ENCODE peak calls at places on chromosome 16, in nine cellular contexts. Z is stimulated activated CD8-positive, alpha-beta memory T cell treated with anti-CD3 and anti-CD28 coated beads, Interleukin-7, amount 100 ng/mL, for 1 hour; P is activated CD8-positive, alpha-beta memory T cell treated with anti-CD3 and anti-CD28 coated beads for 1 hour; K is MG63; E is cerebellar nuclear complex; O is stimulated activated CD4-positive, alpha-beta T cell treated with anti-CD3 and anti-CD28 coated beads, Interleukin-4, amount 100 ng/mL, for 1 hour; R is ureter; N is endothelial cell of umbilical vein; I is right atrium auricular region. S is an unnamed sample.

GRCh38 chr16:64773184-64773583 is 348.7 kb downstream of the CDH11 start:
- DNase-seq in Z (no peak), R (no peak), P (no peak), I (no peak), N (no peak), O (no peak), E (no peak), K (no peak), S (no peak)

GRCh38 chr16:67641779-67642708 is 2.9 kb upstream of the CARMIL2 start:
- DNase-seq in Z (no peak), N (peak), P (no peak), R (no peak), E (peak), K (peak), I (no peak), O (no peak), S (no peak)

GRCh38 chr16:74448990-74449389 is 27.7 kb upstream of the CLEC18B start:
- DNase-seq in R (peak), K (peak), I (peak), N (peak), E (no peak), O (no peak), P (no peak), Z (no peak), S (peak)

GRCh38 chr16:68732068-68732680 is 4.9 kb upstream of the CDH1 start:
- DNase-seq in O (no peak), I (no peak), R (peak), P (no peak), N (no peak), E (no peak), K (peak), Z (no peak), S (no peak)

GRCh38 chr16:74731853-74732477 is 31.3 kb upstream of the MLKL start:
- DNase-seq in N (no peak), Z (no peak), R (no peak), I (no peak), E (no peak), K (no peak), O (no peak), P (no peak), S (no peak)

GRCh38 chr16:68848786-68849185 is 5.5 kb downstream of the TANGO6 start:
- DNase-seq in I (no peak), P (no peak), R (no peak), Z (no peak), N (no peak), K (no peak), E (no peak), O (no peak), S (no peak)

GRCh38 chr16:78325532-78325931 is 226.1 kb downstream of the WWOX start:
- DNase-seq in E (no peak), P (no peak), Z (no peak), O (no peak), N (peak), K (no peak), R (no peak), I (no peak), S (no peak)

GRCh38 chr16:23423496-23424049 is 29.4 kb downstream of the COG7 start:
- DNase-seq in O (no peak), N (peak), P (no peak), R (peak), Z (no peak), E (no peak), K (peak), I (peak), S (peak)

GRCh38 chr16:75250089-75250808 is 1.2 kb downstream of the BCAR1 start:
- DNase-seq in O (no peak), R (peak), I (no peak), N (no peak), Z (no peak), E (no peak), P (no peak), K (no peak), S (no peak)

GRCh38 chr16:89045181-89045815 is 48.4 kb upstream of the ACSF3 start:
- DNase-seq in I (no peak), R (no peak), E (no peak), Z (no peak), N (no peak), K (no peak), P (no peak), O (no peak), S (no peak)

GRCh38 chr16:55993088-55993487 is 117.9 kb upstream of the CES5A start:
- DNase-seq in I (no peak), N (no peak), Z (no peak), E (no peak), R (no peak), O (no peak), K (no peak), P (no peak), S (no peak)

GRCh38 chr16:84881702-84882521 is 62.1 kb downstream of the CRISPLD2 start:
- DNase-seq in Z (no peak), I (no peak), O (no peak), P (no peak), K (peak), R (no peak), E (no peak), N (peak), S (no peak)

GRCh38 chr16:52805559-52806168 is 247.0 kb downstream of the CHD9NB start:
- DNase-seq in K (no peak), P (no peak), E (no peak), I (no peak), O (no peak), Z (no peak), R (no peak), N (no peak), S (no peak)

GRCh38 chr16:81275064-81275532 is 36.6 kb downstream of the BCO1 start:
- DNase-seq in O (no peak), Z (no peak), R (no peak), K (no peak), E (no peak), N (no peak), I (no peak), P (no peak), S (no peak)

GRCh38 chr16:68079616-68080344 is 5.4 kb upstream of the NFATC3 start:
- DNase-seq in K (no peak), I (no peak), O (peak), R (no peak), E (no peak), N (peak), P (peak), Z (peak), S (no peak)

GRCh38 chr16:89476811-89477261 is 13.5 kb downstream of the ANKRD11 start:
- DNase-seq in I (no peak), O (no peak), E (no peak), P (no peak), Z (no peak), K (no peak), R (no peak), N (no peak), S (no peak)

GRCh38 chr16:83998091-83998490 is 30.0 kb downstream of the NECAB2 start:
- DNase-seq in O (no peak), P (no peak), K (no peak), Z (no peak), I (no peak), R (no peak), E (no peak), N (no peak), S (no peak)

GRCh38 chr16:22008215-22009142 is 568 bp downstream of the MOSMO start:
- DNase-seq in Z (no peak), O (peak), P (no peak), R (peak), N (no peak), E (no peak), K (peak), I (no peak), S (no peak)

GRCh38 chr16:79297805-79298204 is 302.7 kb downstream of the MAF start:
- DNase-seq in R (no peak), E (no peak), P (no peak), K (no peak), Z (no peak), O (no peak), N (no peak), I (no peak), S (no peak)

GRCh38 chr16:51024703-51025102 is 126.4 kb downstream of the SALL1 start:
- DNase-seq in I (no peak), R (no peak), K (no peak), O (no peak), N (no peak), Z (no peak), E (no peak), P (no peak), S (no peak)

GRCh38 chr16:2963611-2964415 is at the start of gene KREMEN2:
- DNase-seq in K (peak), Z (no peak), R (no peak), E (no peak), P (no peak), O (peak), I (no peak), N (no peak), S (no peak)

GRCh38 chr16:2329532-2329931 is 11.0 kb downstream of the ABCA3 start:
- DNase-seq in P (no peak), I (no peak), K (no peak), N (no peak), E (no peak), R (peak), Z (no peak), O (no peak), S (no peak)

GRCh38 chr16:31253642-31254045 is 6.1 kb upstream of the ITGAM start:
- DNase-seq in Z (no peak), R (no peak), P (no peak), O (peak), K (no peak), I (peak), N (no peak), E (no peak), S (no peak)

GRCh38 chr16:79296491-79296890 is 304.0 kb downstream of the MAF start:
- DNase-seq in Z (no peak), P (no peak), E (no peak), O (no peak), R (no peak), K (no peak), I (no peak), N (no peak), S (no peak)

GRCh38 chr16:89047331-89048086 is 46.1 kb upstream of the ACSF3 start:
- DNase-seq in N (no peak), K (no peak), E (no peak), O (no peak), R (no peak), P (no peak), Z (no peak), I (no peak), S (no peak)

GRCh38 chr16:87317766-87318121 is 552 bp upstream of the C16orf95 start:
- DNase-seq in K (peak), Z (no peak), R (no peak), P (no peak), O (no peak), N (no peak), I (peak), E (no peak), S (no peak)

GRCh38 chr16:2455081-2455845 is 4.6 kb upstream of the TEDC2 start:
- DNase-seq in Z (no peak), O (no peak), K (no peak), N (no peak), E (no peak), I (no peak), R (no peak), P (no peak), S (no peak)

GRCh38 chr16:84839054-84839453 is 19.3 kb downstream of the CRISPLD2 start:
- DNase-seq in K (peak), E (no peak), N (no peak), P (no peak), I (no peak), Z (no peak), O (no peak), R (no peak), S (no peak)

GRCh38 chr16:26598061-26598460 is 468.7 kb upstream of the C16orf82 start:
- DNase-seq in E (no peak), N (no peak), I (no peak), P (peak), O (peak), R (no peak), Z (peak), K (no peak), S (no peak)

GRCh38 chr16:20147091-20147490 is 73.4 kb upstream of the GPR139 start:
- DNase-seq in Z (no peak), O (no peak), R (no peak), E (no peak), K (no peak), N (no peak), P (no peak), I (no peak), S (no peak)

GRCh38 chr16:5234295-5235050 is 136.9 kb upstream of the EEF2KMT start:
- DNase-seq in I (no peak), E (no peak), R (no peak), N (no peak), P (no peak), O (no peak), Z (no peak), K (no peak), S (no peak)

GRCh38 chr16:4212934-4213296 is 29.0 kb downstream of the SRL start:
- DNase-seq in Z (no peak), I (no peak), R (no peak), K (peak), O (no peak), N (no peak), P (no peak), E (no peak), S (no peak)

GRCh38 chr16:20910781-20911321 is 10.3 kb downstream of the LYRM1 start:
- DNase-seq in R (no peak), Z (no peak), K (no peak), N (peak), P (no peak), E (no peak), O (no peak), I (no peak), S (peak)

GRCh38 chr16:72083778-72084404 is 9.5 kb downstream of the TXNL4B start:
- DNase-seq in I (no peak), R (no peak), E (no peak), Z (no peak), P (no peak), O (no peak), N (no peak), K (no peak), S (no peak)

GRCh38 chr16:55710466-55710865 is 54.7 kb downstream of the SLC6A2 start:
- DNase-seq in I (no peak), O (no peak), K (no peak), R (no peak), N (no peak), E (no peak), Z (no peak), P (no peak), S (no peak)

GRCh38 chr16:67708368-67708771 is 10.7 kb downstream of the GFOD2 start:
- DNase-seq in E (no peak), I (no peak), P (no peak), Z (no peak), K (peak), R (no peak), O (no peak), N (no peak), S (no peak)

GRCh38 chr16:73000020-73000906 is 47.7 kb downstream of the ZFHX3 start:
- DNase-seq in O (no peak), E (no peak), K (no peak), Z (no peak), N (no peak), I (peak), R (no peak), P (no peak), S (no peak)

GRCh38 chr16:84841787-84842300 is 22.1 kb downstream of the CRISPLD2 start:
- DNase-seq in O (no peak), I (no peak), P (no peak), E (no peak), K (no peak), N (no peak), R (no peak), Z (no peak), S (no peak)

GRCh38 chr16:84746231-84746630 is 46.4 kb downstream of the USP10 start:
- DNase-seq in K (no peak), Z (no peak), E (no peak), N (no peak), R (no peak), I (no peak), O (no peak), P (no peak), S (no peak)